ENCODE peak calls at places on chromosomes 4 and X, in six cellular contexts. One of them, this sample, is unnamed.

GRCh38 chrX:128781506-128781905 is 729.3 kb upstream of the ACTRT1 start:
- DNase-seq in colonic mucosa: peak; percentile 50
- DNase-seq in GM23338: peak; percentile 59
- DNase-seq in epithelial cell of esophagus: peak; percentile 2
- DNase-seq in AG09309: no peak
- DNase-seq in fibroblast of the aortic adventitia: no peak
- DNase-seq in this sample: no peak

GRCh38 chrX:154428176-154429171 is at the start of gene ATP6AP1:
- DNase-seq in colonic mucosa: peak; percentile 91
- DNase-seq in GM23338: peak; percentile 92
- DNase-seq in epithelial cell of esophagus: peak; percentile 94
- DNase-seq in AG09309: peak; percentile 78
- DNase-seq in fibroblast of the aortic adventitia: peak; percentile 93
- DNase-seq in this sample: peak; percentile 41

GRCh38 chrX:23332101-23332887 is 2.4 kb upstream of the PTCHD1 start:
- DNase-seq in colonic mucosa: no peak
- DNase-seq in GM23338: peak; percentile 50
- DNase-seq in epithelial cell of esophagus: no peak
- DNase-seq in AG09309: no peak
- DNase-seq in fibroblast of the aortic adventitia: no peak
- DNase-seq in this sample: no peak

GRCh38 chr4:39464886-39465501 is 6.1 kb downstream of the LIAS start:
- DNase-seq in colonic mucosa: no peak
- DNase-seq in GM23338: no peak
- DNase-seq in epithelial cell of esophagus: peak; percentile 67
- DNase-seq in AG09309: no peak
- DNase-seq in fibroblast of the aortic adventitia: peak; percentile 90
- DNase-seq in this sample: peak; percentile 31

GRCh38 chrX:50579955-50580354 is 109.3 kb upstream of the DGKK start:
- DNase-seq in colonic mucosa: peak; percentile 32
- DNase-seq in GM23338: peak; percentile 74
- DNase-seq in epithelial cell of esophagus: peak; percentile 60
- DNase-seq in AG09309: peak; percentile 17
- DNase-seq in fibroblast of the aortic adventitia: peak; percentile 64
- DNase-seq in this sample: peak; percentile 0

GRCh38 chr4:129371901-129372300 is 275.9 kb downstream of the C4orf33 start:
- DNase-seq in colonic mucosa: no peak
- DNase-seq in GM23338: no peak
- DNase-seq in epithelial cell of esophagus: no peak
- DNase-seq in AG09309: no peak
- DNase-seq in fibroblast of the aortic adventitia: no peak
- DNase-seq in this sample: no peak

GRCh38 chrX:40209951-40210617 is 112.3 kb upstream of the BCOR start:
- DNase-seq in colonic mucosa: no peak
- DNase-seq in GM23338: no peak
- DNase-seq in epithelial cell of esophagus: peak; percentile 54
- DNase-seq in AG09309: no peak
- DNase-seq in fibroblast of the aortic adventitia: peak; percentile 27
- DNase-seq in this sample: no peak

GRCh38 chr4:661856-662761 is 12.0 kb downstream of the ATP5ME start:
- DNase-seq in colonic mucosa: no peak
- DNase-seq in GM23338: no peak
- DNase-seq in epithelial cell of esophagus: no peak
- DNase-seq in AG09309: no peak
- DNase-seq in fibroblast of the aortic adventitia: no peak
- DNase-seq in this sample: no peak

GRCh38 chrX:13086076-13086475 is 41.7 kb upstream of the FAM9C start:
- DNase-seq in colonic mucosa: no peak
- DNase-seq in GM23338: no peak
- DNase-seq in epithelial cell of esophagus: no peak
- DNase-seq in AG09309: no peak
- DNase-seq in fibroblast of the aortic adventitia: no peak
- DNase-seq in this sample: no peak

GRCh38 chrX:136035663-136036062 is 50.4 kb downstream of the SLC9A6 start:
- DNase-seq in colonic mucosa: no peak
- DNase-seq in GM23338: no peak
- DNase-seq in epithelial cell of esophagus: no peak
- DNase-seq in AG09309: no peak
- DNase-seq in fibroblast of the aortic adventitia: no peak
- DNase-seq in this sample: no peak

GRCh38 chrX:136041254-136041812 is 56.1 kb downstream of the SLC9A6 start:
- DNase-seq in colonic mucosa: no peak
- DNase-seq in GM23338: no peak
- DNase-seq in epithelial cell of esophagus: peak; percentile 64
- DNase-seq in AG09309: no peak
- DNase-seq in fibroblast of the aortic adventitia: no peak
- DNase-seq in this sample: no peak

GRCh38 chrX:136039968-136040367 is 54.7 kb downstream of the SLC9A6 start:
- DNase-seq in colonic mucosa: no peak
- DNase-seq in GM23338: no peak
- DNase-seq in epithelial cell of esophagus: no peak
- DNase-seq in AG09309: no peak
- DNase-seq in fibroblast of the aortic adventitia: no peak
- DNase-seq in this sample: no peak

GRCh38 chrX:136034622-136035021 is 49.4 kb downstream of the SLC9A6 start:
- DNase-seq in colonic mucosa: no peak
- DNase-seq in GM23338: no peak
- DNase-seq in epithelial cell of esophagus: no peak
- DNase-seq in AG09309: no peak
- DNase-seq in fibroblast of the aortic adventitia: peak; percentile 54
- DNase-seq in this sample: no peak

DNA sequence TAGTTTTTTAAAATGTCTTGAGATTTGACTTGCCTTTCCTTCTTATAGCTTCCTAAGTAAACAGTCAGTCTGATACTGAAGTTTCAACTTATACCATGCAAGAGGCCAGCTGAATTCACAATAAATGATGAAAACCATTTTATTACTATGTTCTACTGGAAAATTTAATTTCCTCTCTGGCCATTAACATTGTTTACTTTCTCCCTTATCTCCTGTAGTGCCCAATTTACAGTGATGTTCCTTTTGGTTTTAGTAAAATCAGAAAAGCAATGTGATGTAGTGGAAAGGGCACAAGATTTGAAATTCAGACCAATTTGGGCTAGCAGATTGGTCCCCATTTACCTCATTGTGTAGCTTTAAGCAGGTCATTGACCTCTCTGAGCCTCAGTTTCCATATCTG is 54.2 kb downstream of the SLC9A6 start:
- DNase-seq in colonic mucosa: no peak
- DNase-seq in GM23338: no peak
- DNase-seq in epithelial cell of esophagus: no peak
- DNase-seq in AG09309: no peak
- DNase-seq in fibroblast of the aortic adventitia: no peak
- DNase-seq in this sample: no peak
- H3K4me3 ChIP-seq in colonic mucosa: no peak overlapping the region
- H3K4me3 ChIP-seq in GM23338: no peak overlapping the region
- H3K4me3 ChIP-seq in epithelial cell of esophagus: no peak overlapping the region
- H3K4me3 ChIP-seq in AG09309: no peak overlapping the region
- H3K4me3 ChIP-seq in fibroblast of the aortic adventitia: no peak overlapping the region
- H3K4me3 ChIP-seq in this sample: no peak overlapping the region

GRCh38 chr4:106546380-106546779 is 177.8 kb upstream of the GIMD1 start:
- DNase-seq in colonic mucosa: no peak
- DNase-seq in GM23338: no peak
- DNase-seq in epithelial cell of esophagus: no peak
- DNase-seq in AG09309: no peak
- DNase-seq in fibroblast of the aortic adventitia: no peak
- DNase-seq in this sample: no peak

DNA sequence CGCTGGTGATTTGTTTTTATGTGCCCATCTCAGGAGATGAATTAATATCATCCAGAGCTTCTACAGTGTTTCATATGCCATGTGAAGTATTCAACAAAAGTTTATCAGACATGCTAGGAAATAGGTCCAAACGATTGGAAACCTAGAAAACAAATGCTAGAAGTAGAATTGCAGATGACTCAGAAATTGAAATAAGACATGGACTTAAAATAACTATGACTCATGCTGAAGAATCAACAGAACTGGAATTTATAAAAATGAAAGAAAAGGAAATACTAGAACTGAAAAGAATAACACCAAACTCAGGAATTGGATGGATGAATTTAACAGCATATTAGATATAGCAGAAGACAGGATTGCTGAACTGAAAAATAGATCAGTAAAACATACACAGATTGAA is 172.7 kb upstream of the GIMD1 start:
- DNase-seq in colonic mucosa: no peak
- DNase-seq in GM23338: no peak
- DNase-seq in epithelial cell of esophagus: peak; percentile 51
- DNase-seq in AG09309: peak; percentile 27
- DNase-seq in fibroblast of the aortic adventitia: peak; percentile 74
- DNase-seq in this sample: no peak
- H3K4me3 ChIP-seq in colonic mucosa: no peak overlapping the region
- H3K4me3 ChIP-seq in GM23338: no peak overlapping the region
- H3K4me3 ChIP-seq in epithelial cell of esophagus: no peak overlapping the region
- H3K4me3 ChIP-seq in AG09309: no peak overlapping the region
- H3K4me3 ChIP-seq in fibroblast of the aortic adventitia: no peak overlapping the region
- H3K4me3 ChIP-seq in this sample: no peak overlapping the region

DNA sequence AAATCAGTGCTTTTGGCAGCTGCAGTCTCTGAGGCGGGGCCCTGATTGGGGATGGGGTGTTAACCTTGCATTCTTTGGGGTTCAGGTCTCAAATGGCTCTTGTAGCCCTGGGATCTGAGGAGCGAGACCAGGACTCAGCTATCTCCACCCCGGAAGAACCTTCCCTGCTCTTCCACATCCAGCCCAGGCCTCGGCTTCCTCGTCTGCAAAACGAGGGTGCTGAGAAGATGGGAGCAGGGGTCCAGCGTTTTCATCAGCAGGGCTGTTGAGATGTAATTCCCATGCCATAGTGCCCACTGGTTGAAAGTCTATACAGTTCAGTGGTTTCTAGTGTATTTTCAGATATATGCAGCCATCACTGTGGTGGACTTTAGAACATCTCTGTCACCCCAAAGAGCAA is 34.6 kb upstream of the WFS1 start:
- DNase-seq in colonic mucosa: no peak
- DNase-seq in GM23338: no peak
- DNase-seq in epithelial cell of esophagus: no peak
- DNase-seq in AG09309: no peak
- DNase-seq in fibroblast of the aortic adventitia: no peak
- DNase-seq in this sample: no peak
- H3K4me3 ChIP-seq in colonic mucosa: no peak overlapping the region
- H3K4me3 ChIP-seq in GM23338: no peak overlapping the region
- H3K4me3 ChIP-seq in epithelial cell of esophagus: no peak overlapping the region
- H3K4me3 ChIP-seq in AG09309: no peak overlapping the region
- H3K4me3 ChIP-seq in fibroblast of the aortic adventitia: no peak overlapping the region
- H3K4me3 ChIP-seq in this sample: no peak overlapping the region

DNA sequence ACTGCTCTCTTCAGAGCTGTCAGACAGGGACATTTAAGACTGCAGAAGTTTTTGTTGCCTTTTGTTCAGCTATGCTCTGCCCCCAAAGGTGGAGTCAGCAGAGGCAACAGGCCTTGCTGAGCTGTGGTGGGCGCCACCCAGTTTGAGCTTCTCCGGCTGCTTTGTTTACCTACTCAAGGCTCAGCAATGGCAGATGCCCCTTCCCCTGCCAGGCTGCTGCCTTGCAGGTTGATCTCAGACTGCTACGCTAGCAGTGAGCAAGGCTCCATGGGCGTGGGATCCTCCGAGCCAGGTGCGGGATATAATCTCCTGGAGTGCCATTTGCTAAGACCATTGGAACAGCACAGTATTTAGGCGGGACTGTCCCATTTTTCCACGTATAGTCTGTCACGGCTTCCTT is 371.4 kb upstream of the AMOT start:
- DNase-seq in colonic mucosa: no peak
- DNase-seq in GM23338: no peak
- DNase-seq in epithelial cell of esophagus: no peak
- DNase-seq in AG09309: no peak
- DNase-seq in fibroblast of the aortic adventitia: no peak
- DNase-seq in this sample: no peak
- H3K4me3 ChIP-seq in colonic mucosa: no peak overlapping the region
- H3K4me3 ChIP-seq in GM23338: no peak overlapping the region
- H3K4me3 ChIP-seq in epithelial cell of esophagus: no peak overlapping the region
- H3K4me3 ChIP-seq in AG09309: no peak overlapping the region
- H3K4me3 ChIP-seq in fibroblast of the aortic adventitia: no peak overlapping the region
- H3K4me3 ChIP-seq in this sample: no peak overlapping the region

DNA sequence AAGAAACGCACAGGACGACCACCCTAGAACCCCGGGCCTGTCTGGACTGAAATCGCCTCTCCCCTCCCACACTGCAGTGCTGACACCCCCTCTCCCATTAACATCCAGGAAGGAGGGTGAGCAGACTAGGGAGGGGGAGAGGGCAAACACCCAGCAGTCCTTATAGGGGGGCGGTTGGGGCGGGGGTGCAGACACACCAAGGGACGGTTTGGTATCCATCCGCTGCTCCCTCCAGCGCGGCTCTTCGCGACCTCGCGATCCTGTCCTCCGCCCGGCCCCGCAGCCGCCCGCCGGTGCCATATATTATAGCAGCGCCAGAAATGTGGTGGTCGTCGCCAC is 411 bp upstream of the GPRASP1 start:
- DNase-seq in colonic mucosa: no peak
- DNase-seq in GM23338: no peak
- DNase-seq in epithelial cell of esophagus: no peak
- DNase-seq in AG09309: no peak
- DNase-seq in fibroblast of the aortic adventitia: no peak
- DNase-seq in this sample: no peak
- H3K4me3 ChIP-seq in colonic mucosa: peak overlapping the region; percentile 39
- H3K4me3 ChIP-seq in GM23338: peak overlapping the region; percentile 60
- H3K4me3 ChIP-seq in epithelial cell of esophagus: peak overlapping the region; percentile 37
- H3K4me3 ChIP-seq in AG09309: peak overlapping the region; percentile 67
- H3K4me3 ChIP-seq in fibroblast of the aortic adventitia: peak overlapping the region; percentile 62
- H3K4me3 ChIP-seq in this sample: peak overlapping the region; percentile 64

GRCh38 chr4:176779421-176779820 is 13.3 kb downstream of the VEGFC start:
- DNase-seq in colonic mucosa: no peak
- DNase-seq in GM23338: no peak
- DNase-seq in epithelial cell of esophagus: no peak
- DNase-seq in AG09309: no peak
- DNase-seq in fibroblast of the aortic adventitia: no peak
- DNase-seq in this sample: no peak

GRCh38 chr4:176780995-176781738 is 11.6 kb downstream of the VEGFC start:
- DNase-seq in colonic mucosa: no peak
- DNase-seq in GM23338: no peak
- DNase-seq in epithelial cell of esophagus: peak; percentile 72
- DNase-seq in AG09309: no peak
- DNase-seq in fibroblast of the aortic adventitia: peak; percentile 31
- DNase-seq in this sample: no peak

GRCh38 chr4:176778491-176778890 is 14.2 kb downstream of the VEGFC start:
- DNase-seq in colonic mucosa: no peak
- DNase-seq in GM23338: no peak
- DNase-seq in epithelial cell of esophagus: peak; percentile 82
- DNase-seq in AG09309: no peak
- DNase-seq in fibroblast of the aortic adventitia: peak; percentile 54
- DNase-seq in this sample: no peak

GRCh38 chr4:176775326-176775725 is 17.4 kb downstream of the VEGFC start:
- DNase-seq in colonic mucosa: no peak
- DNase-seq in GM23338: no peak
- DNase-seq in epithelial cell of esophagus: peak; percentile 52
- DNase-seq in AG09309: no peak
- DNase-seq in fibroblast of the aortic adventitia: peak; percentile 58
- DNase-seq in this sample: no peak

DNA sequence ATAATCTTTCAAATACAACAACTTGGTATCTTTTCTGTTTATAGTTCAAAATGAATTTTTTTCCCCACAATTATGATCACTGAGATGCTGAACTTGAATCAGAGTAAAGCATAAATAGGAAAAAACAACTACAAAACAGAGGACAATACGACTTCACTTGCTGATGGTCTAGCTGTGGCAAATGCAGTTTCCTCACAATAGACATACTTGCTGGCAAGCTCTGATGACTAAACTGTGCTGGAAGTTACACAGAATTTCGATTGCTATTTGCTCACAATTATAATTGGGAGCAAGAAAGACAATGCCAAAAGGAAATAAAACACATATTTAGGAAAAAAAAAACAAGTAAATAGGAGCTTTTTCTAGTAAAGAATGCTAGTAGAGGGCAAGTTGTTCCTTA is 14.7 kb downstream of the VEGFC start:
- DNase-seq in colonic mucosa: no peak
- DNase-seq in GM23338: no peak
- DNase-seq in epithelial cell of esophagus: peak; percentile 74
- DNase-seq in AG09309: no peak
- DNase-seq in fibroblast of the aortic adventitia: peak; percentile 60
- DNase-seq in this sample: no peak
- H3K4me3 ChIP-seq in colonic mucosa: no peak overlapping the region
- H3K4me3 ChIP-seq in GM23338: no peak overlapping the region
- H3K4me3 ChIP-seq in epithelial cell of esophagus: no peak overlapping the region
- H3K4me3 ChIP-seq in AG09309: no peak overlapping the region
- H3K4me3 ChIP-seq in fibroblast of the aortic adventitia: no peak overlapping the region
- H3K4me3 ChIP-seq in this sample: no peak overlapping the region

This sample was measured in AG04449.